ENCODE peak calls at places on chromosomes 11 and 22, in five cellular contexts. U is CD8-positive, alpha-beta T cell; I is A172; H is hepatic stellate cell; O is NCI-H2107. A is an unnamed sample.
A peak's percentile ranks its signal among the peaks of the same experiment; 100 is the strongest.

GRCh38 chr11:21814169-21814568 is 378.7 kb upstream of the ANO5 start:
- DNase-seq in U (no peak), H (no peak), I (peak; percentile 5), O (no peak), A (no peak)

GRCh38 chr22:45551310-45552016 is 48.8 kb downstream of the FBLN1 start:
- DNase-seq in O (no peak), H (no peak), I (no peak), U (peak; percentile 25), A (no peak)

GRCh38 chr11:18265949-18266348 is at the start of gene SAA1:
- DNase-seq in U (no peak), I (peak; percentile 60), O (no peak), H (no peak), A (no peak)

GRCh38 chr22:30483169-30483568 is 11.4 kb upstream of the SEC14L3 start:
- DNase-seq in U (no peak), O (no peak), I (no peak), H (no peak), A (no peak)

GRCh38 chr11:78203184-78203583 is 14.5 kb downstream of the USP35 start:
- DNase-seq in I (no peak), O (no peak), H (no peak), U (peak; percentile 88), A (peak; percentile 80)

GRCh38 chr11:70364745-70365535 is 33.4 kb upstream of the CTTN start:
- DNase-seq in I (no peak), O (no peak), H (no peak), U (peak; percentile 56), A (peak; percentile 32)

GRCh38 chr11:27018902-27019544 is 21.6 kb upstream of the BBOX1 start:
- DNase-seq in I (no peak), U (no peak), H (no peak), O (no peak), A (no peak)

GRCh38 chr11:77361184-77361583 is 59.7 kb upstream of the GDPD4 start:
- DNase-seq in O (no peak), I (peak; percentile 72), H (peak; percentile 6), U (no peak), A (no peak)

GRCh38 chr22:35608088-35608487 is 9.0 kb downstream of the MB start:
- DNase-seq in H (no peak), O (no peak), U (no peak), I (no peak), A (no peak)

GRCh38 chr11:112734207-112734606 is 227.0 kb upstream of the NCAM1 start:
- DNase-seq in U (no peak), O (no peak), H (no peak), I (peak; percentile 25), A (no peak)

GRCh38 chr11:102564110-102564509 is 33.6 kb upstream of the MMP7 start:
- DNase-seq in H (peak; percentile 44), O (no peak), U (no peak), I (peak; percentile 76), A (no peak)

GRCh38 chr11:118230088-118230487 is 5.3 kb upstream of the JAML start:
- DNase-seq in I (no peak), U (peak; percentile 73), H (no peak), O (no peak), A (peak; percentile 77)

GRCh38 chr11:95524328-95525036 is 265.1 kb downstream of the FAM76B start:
- DNase-seq in I (no peak), H (no peak), U (no peak), O (no peak), A (no peak)

GRCh38 chr11:22807391-22807790 is 22.2 kb downstream of the SVIP start:
- DNase-seq in I (no peak), O (no peak), U (no peak), H (no peak), A (no peak)

GRCh38 chr11:10540546-10540914 is 457 bp downstream of the RNF141 start:
- DNase-seq in H (no peak), U (no peak), I (no peak), O (no peak), A (no peak)

GRCh38 chr22:38243007-38243775 is 29.6 kb downstream of the TMEM184B start:
- DNase-seq in I (peak; percentile 35), U (no peak), H (peak; percentile 52), O (peak; percentile 56), A (no peak)

GRCh38 chr11:15816270-15816871 is 540.0 kb downstream of the SOX6 start:
- DNase-seq in I (no peak), U (no peak), O (no peak), H (peak; percentile 47), A (no peak)

GRCh38 chr11:57798905-57799559 is 37.4 kb downstream of the CTNND1 start:
- DNase-seq in H (no peak), U (no peak), O (no peak), I (peak; percentile 38), A (no peak)

GRCh38 chr22:17919276-17920144 is 104.9 kb downstream of the MICAL3 start:
- DNase-seq in O (no peak), H (no peak), I (no peak), U (no peak), A (no peak)

GRCh38 chr11:95545116-95545875 is 244.3 kb downstream of the FAM76B start:
- DNase-seq in H (no peak), O (no peak), U (no peak), I (no peak), A (no peak)

A was measured in CD8-positive, alpha-beta memory T cell.